ENCODE peak calls at places on chromosome 22, in eight cellular contexts. Z is effector memory CD4-positive, alpha-beta T cell; X is astrocyte; Q is PC-3; I is psoas muscle; D is small intestine; V is body of pancreas; L is naive thymus-derived CD4-positive, alpha-beta T cell. A is an unnamed sample.

GRCh38 chr22:29079218-29079901 is 6.5 kb downstream of the KREMEN1 start:
- DNase-seq in Z (no peak), X (peak), Q (peak), I (no peak), D (peak), V (peak), L (no peak), A (no peak)

GRCh38 chr22:37267661-37268413 is 14.5 kb upstream of the CYTH4 start:
- DNase-seq in Z (no peak), X (no peak), Q (no peak), I (no peak), D (no peak), V (no peak), L (no peak), A (no peak)

GRCh38 chr22:26134654-26135330 is 34.5 kb upstream of the SEZ6L start:
- DNase-seq in Z (no peak), X (no peak), Q (no peak), I (no peak), D (no peak), V (no peak), L (no peak), A (no peak)

GRCh38 chr22:41603873-41604332 is 14.3 kb upstream of the PMM1 start:
- DNase-seq in Z (peak), X (no peak), Q (no peak), I (no peak), D (peak), V (no peak), L (peak), A (no peak)

GRCh38 chr22:43566021-43566420 is 154.2 kb downstream of the MPPED1 start:
- DNase-seq in Z (no peak), X (no peak), Q (no peak), I (no peak), D (no peak), V (no peak), L (no peak), A (no peak)

GRCh38 chr22:21018314-21018713 is 3.3 kb downstream of the P2RX6 start:
- DNase-seq in Z (no peak), X (no peak), Q (no peak), I (peak), D (no peak), V (no peak), L (no peak), A (no peak)

GRCh38 chr22:17785185-17786184 is 11.2 kb upstream of the BID start:
- DNase-seq in Z (peak), X (no peak), Q (peak), I (peak), D (peak), V (peak), L (peak), A (no peak)

GRCh38 chr22:17101475-17102296 is 16.9 kb downstream of the IL17RA start:
- DNase-seq in Z (no peak), X (no peak), Q (no peak), I (no peak), D (no peak), V (no peak), L (no peak), A (no peak)

GRCh38 chr22:41217553-41218157 is 12.5 kb downstream of the L3MBTL2 start:
- DNase-seq in Z (no peak), X (peak), Q (no peak), I (peak), D (peak), V (peak), L (peak), A (peak)

GRCh38 chr22:47195676-47196492 is 433.4 kb downstream of the TBC1D22A start:
- DNase-seq in Z (no peak), X (no peak), Q (peak), I (peak), D (no peak), V (no peak), L (no peak), A (no peak)

GRCh38 chr22:24510694-24511625 is 15.8 kb downstream of the UPB1 start:
- DNase-seq in Z (no peak), X (peak), Q (no peak), I (peak), D (peak), V (peak), L (no peak), A (no peak)
- H3K27ac ChIP-seq in Z (no peak), X (no peak), Q (no peak), I (peak), D (no peak), V (no peak), L (no peak), A (no peak)

GRCh38 chr22:38957808-38958207 is 399 bp downstream of the APOBEC3A start:
- DNase-seq in Z (no peak), X (no peak), Q (no peak), I (no peak), D (no peak), V (peak), L (no peak), A (no peak)

GRCh38 chr22:38957046-38957770 is at the start of gene APOBEC3A:
- DNase-seq in Z (no peak), X (no peak), Q (no peak), I (peak), D (peak), V (peak), L (no peak), A (no peak)

GRCh38 chr22:38956551-38956950 is 858 bp upstream of the APOBEC3A start:
- DNase-seq in Z (no peak), X (no peak), Q (no peak), I (no peak), D (no peak), V (peak), L (no peak), A (no peak)

GRCh38 chr22:38958359-38958943 is 1.0 kb downstream of the APOBEC3A start:
- DNase-seq in Z (no peak), X (no peak), Q (no peak), I (no peak), D (no peak), V (no peak), L (no peak), A (no peak)

GRCh38 chr22:38959574-38959973 is 2.2 kb downstream of the APOBEC3A start:
- DNase-seq in Z (no peak), X (no peak), Q (no peak), I (no peak), D (no peak), V (peak), L (no peak), A (no peak)
- H3K27ac ChIP-seq in Z (no peak), X (no peak), Q (no peak), I (no peak), D (no peak), V (no peak), L (no peak), A (no peak)

DNA sequence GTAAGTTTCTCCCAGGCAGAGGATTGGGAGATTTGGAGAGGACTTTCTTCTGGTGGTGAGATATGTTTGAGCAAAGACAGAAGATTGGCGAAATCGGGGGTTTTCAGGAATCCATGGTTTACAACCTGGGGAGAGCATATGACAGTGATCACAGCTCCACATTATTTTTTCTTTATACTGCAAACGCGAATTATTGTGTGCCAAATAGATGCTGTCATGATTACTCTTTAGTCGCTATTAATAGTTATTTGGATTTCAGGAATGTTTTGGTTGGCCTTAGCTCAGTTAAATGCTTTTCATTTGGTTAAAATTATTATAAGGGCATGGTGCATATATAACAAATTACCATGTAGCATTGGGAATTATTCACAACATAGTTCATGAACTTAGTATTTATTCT is 15.2 kb downstream of the ATXN10 start:
- DNase-seq in Z (no peak), X (peak), Q (no peak), I (no peak), D (no peak), V (no peak), L (no peak), A (no peak)
- H3K27ac ChIP-seq in Z (no peak), X (peak), Q (no peak), I (peak), D (no peak), V (no peak), L (no peak), A (no peak)

GRCh38 chr22:46071451-46072029 is 78.8 kb upstream of the PPARA start:
- DNase-seq in Z (peak), X (peak), Q (peak), I (peak), D (peak), V (peak), L (peak), A (peak)

GRCh38 chr22:46074771-46075551 is 75.4 kb upstream of the PPARA start:
- DNase-seq in Z (no peak), X (no peak), Q (no peak), I (peak), D (peak), V (peak), L (no peak), A (no peak)

GRCh38 chr22:46073683-46074504 is 76.4 kb upstream of the PPARA start:
- DNase-seq in Z (no peak), X (no peak), Q (no peak), I (peak), D (peak), V (peak), L (no peak), A (no peak)

GRCh38 chr22:46072030-46072881 is 78.1 kb upstream of the PPARA start:
- DNase-seq in Z (no peak), X (no peak), Q (peak), I (peak), D (peak), V (peak), L (peak), A (no peak)

GRCh38 chr22:46072981-46073682 is 77.2 kb upstream of the PPARA start:
- DNase-seq in Z (no peak), X (no peak), Q (no peak), I (peak), D (peak), V (peak), L (no peak), A (no peak)
- H3K27ac ChIP-seq in Z (no peak), X (peak), Q (peak), I (peak), D (peak), V (peak), L (peak), A (peak)

DNA sequence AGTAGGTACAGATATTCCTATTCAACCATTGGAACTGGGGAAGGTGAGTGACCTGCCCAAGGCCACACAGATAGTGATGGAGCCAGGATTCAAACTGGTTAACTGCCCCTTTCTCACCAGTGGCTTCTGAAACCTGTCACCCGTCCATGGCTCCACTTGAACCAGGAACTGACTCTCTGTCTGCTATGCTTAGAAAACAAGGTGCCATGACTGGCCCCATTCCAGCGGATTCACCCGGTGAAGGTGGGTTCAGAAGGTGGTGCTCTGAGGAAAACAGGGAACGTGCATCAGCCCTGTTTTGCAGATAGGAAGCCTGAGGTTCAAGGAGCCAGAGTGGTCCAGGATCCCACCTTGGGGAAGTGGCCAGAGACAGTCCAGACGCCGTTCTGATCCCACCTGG is 2.6 kb upstream of the PATZ1 start:
- DNase-seq in Z (no peak), X (no peak), Q (no peak), I (no peak), D (no peak), V (no peak), L (no peak), A (no peak)
- H3K27ac ChIP-seq in Z (no peak), X (no peak), Q (no peak), I (no peak), D (no peak), V (no peak), L (no peak), A (no peak)

DNA sequence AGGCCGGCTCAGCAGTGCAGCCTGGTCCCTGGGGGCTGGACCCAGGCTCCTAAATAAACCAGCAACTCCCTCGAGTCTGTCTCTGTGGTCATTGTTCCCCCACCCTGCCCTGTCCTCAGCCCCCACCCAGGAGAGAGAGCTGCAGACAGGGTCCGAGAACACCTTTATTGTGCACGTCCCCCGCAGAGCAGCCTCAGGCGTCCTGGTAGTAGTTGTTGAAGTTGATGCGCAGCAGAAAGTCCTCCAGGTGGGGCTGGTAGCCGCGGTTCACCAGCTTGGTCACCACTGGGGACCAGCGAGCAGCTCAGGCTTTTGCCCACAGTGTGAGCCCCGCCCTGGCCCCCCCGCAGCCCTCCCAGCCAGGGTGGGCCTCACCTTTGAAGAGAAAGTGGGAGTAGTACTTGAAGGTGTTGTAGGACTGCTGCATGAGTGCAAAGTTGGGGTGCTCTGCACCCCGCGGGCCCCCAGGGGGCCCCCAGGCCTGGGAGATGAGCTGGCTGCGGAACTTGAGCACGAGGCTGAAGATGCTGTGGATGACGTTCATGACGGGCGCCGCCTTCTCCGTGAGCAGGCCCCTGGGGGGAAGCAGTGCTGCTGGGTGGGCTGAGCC is 16.8 kb downstream of the SELENOO start:
- DNase-seq in Z (no peak), X (no peak), Q (no peak), I (peak), D (no peak), V (no peak), L (no peak), A (no peak)
- H3K27ac ChIP-seq in Z (no peak), X (no peak), Q (no peak), I (no peak), D (no peak), V (no peak), L (no peak), A (no peak)

GRCh38 chr22:19748991-19749665 is 11.4 kb upstream of the TBX1 start:
- DNase-seq in Z (no peak), X (no peak), Q (no peak), I (no peak), D (no peak), V (no peak), L (no peak), A (no peak)

GRCh38 chr22:19746726-19747125 is 13.9 kb upstream of the TBX1 start:
- DNase-seq in Z (no peak), X (no peak), Q (no peak), I (no peak), D (no peak), V (no peak), L (no peak), A (no peak)

GRCh38 chr22:19749876-19750275 is 10.7 kb upstream of the TBX1 start:
- DNase-seq in Z (no peak), X (no peak), Q (no peak), I (no peak), D (no peak), V (no peak), L (no peak), A (no peak)

GRCh38 chr22:19747574-19747973 is 13.0 kb upstream of the TBX1 start:
- DNase-seq in Z (no peak), X (no peak), Q (no peak), I (no peak), D (no peak), V (no peak), L (no peak), A (no peak)

GRCh38 chr22:19748139-19748538 is 12.4 kb upstream of the TBX1 start:
- DNase-seq in Z (no peak), X (no peak), Q (no peak), I (no peak), D (no peak), V (no peak), L (no peak), A (no peak)
- H3K27ac ChIP-seq in Z (no peak), X (no peak), Q (no peak), I (no peak), D (no peak), V (no peak), L (no peak), A (no peak)